ENCODE peak calls at places on chromosomes 13 and 19, in seven cellular contexts. V is tibial nerve; P is spleen; D is heart right ventricle; C is tibial artery; O is PC-3; F is CD4-positive, alpha-beta memory T cell. E is an unnamed sample.

GRCh38 chr19:10617409-10618121 is 7.8 kb upstream of the SLC44A2 start:
- DNase-seq in C (no peak), O (peak), D (no peak), P (no peak), F (no peak), V (no peak), E (peak)

GRCh38 chr13:98365291-98365690 is 188.2 kb upstream of the RNF113B start:
- DNase-seq in P (no peak), D (no peak), C (no peak), F (no peak), V (no peak), O (no peak), E (no peak)

GRCh38 chr19:7360393-7360984 is 11.8 kb downstream of the ARHGEF18 start:
- DNase-seq in C (no peak), F (no peak), D (no peak), V (no peak), P (no peak), O (no peak), E (no peak)

GRCh38 chr13:102555914-102556553 is 40.8 kb upstream of the TPP2 start:
- DNase-seq in P (no peak), D (no peak), V (no peak), O (peak), C (no peak), F (peak), E (no peak)

GRCh38 chr13:110114351-110114750 is 192.6 kb downstream of the COL4A1 start:
- DNase-seq in D (no peak), F (no peak), P (no peak), V (no peak), C (no peak), O (peak), E (no peak)

GRCh38 chr13:45327253-45327954 is 13.6 kb downstream of the TPT1 start:
- DNase-seq in D (no peak), O (peak), V (no peak), C (no peak), P (no peak), F (no peak), E (no peak)

GRCh38 chr19:42568006-42568405 is 26.7 kb downstream of the CEACAM8 start:
- DNase-seq in D (no peak), P (no peak), O (no peak), V (no peak), C (no peak), F (no peak), E (no peak)

GRCh38 chr13:32409561-32410440 is 18.1 kb downstream of the N4BP2L1 start:
- DNase-seq in V (peak), D (peak), O (no peak), P (no peak), C (peak), F (no peak), E (no peak)

GRCh38 chr13:38024431-38024830 is 154.9 kb upstream of the TRPC4 start:
- DNase-seq in D (no peak), P (no peak), F (no peak), V (no peak), C (no peak), O (no peak), E (no peak)

GRCh38 chr13:64855506-64855905 is 2374.6 kb downstream of the PCDH9 start:
- DNase-seq in P (no peak), V (no peak), C (no peak), F (no peak), D (no peak), O (no peak), E (no peak)

GRCh38 chr19:35995655-35995993 is 636 bp downstream of the SDHAF1 start:
- DNase-seq in V (no peak), C (peak), D (peak), F (no peak), P (peak), O (peak), E (no peak)

GRCh38 chr19:33350538-33351309 is 22.8 kb upstream of the CEBPG start:
- DNase-seq in D (no peak), P (no peak), F (no peak), C (peak), V (no peak), O (peak), E (no peak)

GRCh38 chr13:43180837-43181236 is 157.5 kb downstream of the DNAJC15 start:
- DNase-seq in V (no peak), P (peak), D (no peak), O (no peak), F (no peak), C (no peak), E (no peak)

GRCh38 chr13:63285426-63285825 is 1869.8 kb upstream of the PCDH20 start:
- DNase-seq in O (no peak), D (no peak), V (no peak), F (no peak), C (no peak), P (no peak), E (no peak)

GRCh38 chr19:16018106-16018755 is 58.1 kb upstream of the TPM4 start:
- DNase-seq in C (no peak), D (no peak), V (no peak), O (no peak), F (no peak), P (no peak), E (no peak)

GRCh38 chr19:28358604-28359003 is 854.3 kb downstream of the UQCRFS1 start:
- DNase-seq in P (no peak), F (no peak), D (no peak), C (no peak), V (no peak), O (no peak), E (no peak)

GRCh38 chr13:91346848-91347211 is 657 bp upstream of the MIR17HG start:
- DNase-seq in O (peak), F (peak), V (no peak), P (peak), D (no peak), C (no peak), E (no peak)

GRCh38 chr19:36013280-36014028 is 559 bp downstream of the ALKBH6 start:
- DNase-seq in F (no peak), O (no peak), C (no peak), V (no peak), P (no peak), D (no peak), E (no peak)

GRCh38 chr13:101018720-101019119 is 344.1 kb upstream of the TMTC4 start:
- DNase-seq in O (peak), C (no peak), F (no peak), V (no peak), P (no peak), D (no peak), E (peak)

GRCh38 chr19:42360787-42361544 is 29.1 kb downstream of the CNFN start:
- DNase-seq in C (no peak), V (no peak), D (no peak), F (no peak), P (no peak), O (no peak), E (no peak)

GRCh38 chr13:40315416-40316064 is 350.9 kb downstream of the FOXO1 start:
- DNase-seq in C (no peak), V (no peak), D (peak), P (peak), F (peak), O (no peak), E (no peak)

GRCh38 chr13:41905600-41906254 is 55.2 kb downstream of the VWA8 start:
- DNase-seq in P (no peak), F (peak), O (peak), C (no peak), V (no peak), D (no peak), E (no peak)

GRCh38 chr19:42113641-42114348 is 18.5 kb downstream of the POU2F2 start:
- DNase-seq in V (no peak), F (no peak), P (peak), O (peak), C (peak), D (no peak), E (peak)

GRCh38 chr13:33123066-33123940 is 107.1 kb downstream of the KL start:
- DNase-seq in O (no peak), C (peak), F (no peak), V (peak), P (no peak), D (no peak), E (no peak)

GRCh38 chr19:30449673-30450072 is 77.5 kb downstream of the ZNF536 start:
- DNase-seq in C (no peak), D (no peak), P (no peak), O (no peak), V (no peak), F (no peak), E (no peak)

GRCh38 chr19:10797078-10797477 is 38.9 kb downstream of the TMED1 start:
- DNase-seq in F (peak), C (no peak), V (no peak), O (no peak), P (no peak), D (no peak), E (no peak)

GRCh38 chr19:50025794-50026549 is at the start of gene ZNF473:
- DNase-seq in V (peak), F (peak), D (peak), C (peak), P (peak), O (peak), E (peak)

GRCh38 chr19:50024719-50025021 is 502 bp downstream of the VRK3 start:
- DNase-seq in C (no peak), V (no peak), D (no peak), P (no peak), F (no peak), O (no peak), E (no peak)

GRCh38 chr19:50025022-50025793 is at the start of gene VRK3:
- DNase-seq in P (peak), V (peak), F (peak), O (peak), C (peak), D (peak), E (peak)

GRCh38 chr19:50030225-50030624 is 4.4 kb downstream of the ZNF473 start:
- DNase-seq in O (no peak), P (no peak), C (no peak), V (no peak), D (no peak), F (no peak), E (no peak)

DNA sequence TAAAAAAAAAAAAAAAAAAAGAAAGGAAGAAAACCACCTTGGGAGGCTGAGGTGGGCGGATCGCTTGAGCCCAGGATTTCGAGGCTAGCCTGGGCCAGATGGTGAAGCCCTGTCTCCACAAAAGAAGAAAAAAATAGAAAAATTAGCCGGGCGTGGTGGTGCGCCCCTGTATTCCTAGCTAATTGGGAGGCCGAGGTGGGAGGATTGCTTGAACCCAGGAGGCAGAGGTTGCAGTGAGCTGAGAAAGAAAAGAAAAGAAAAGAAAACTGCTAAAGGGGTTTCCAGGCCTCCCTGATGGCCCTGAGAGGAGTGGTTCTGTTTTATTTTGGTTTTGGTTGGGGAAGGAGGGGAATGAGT is 723 bp downstream of the ZNF473 start:
- DNase-seq in V (no peak), F (no peak), D (no peak), O (no peak), C (no peak), P (no peak), E (no peak)
- H3K27ac ChIP-seq in V (no peak), F (peak), D (peak), O (no peak), C (peak), P (peak), E (no peak)

GRCh38 chr19:48896191-48896720 is 2.3 kb downstream of the TULP2 start:
- DNase-seq in F (no peak), D (peak), O (no peak), C (peak), V (peak), P (peak), E (no peak)
- H3K4me3 ChIP-seq in F (no peak), D (peak), O (no peak), C (peak), V (peak), P (peak), E (peak)

DNA sequence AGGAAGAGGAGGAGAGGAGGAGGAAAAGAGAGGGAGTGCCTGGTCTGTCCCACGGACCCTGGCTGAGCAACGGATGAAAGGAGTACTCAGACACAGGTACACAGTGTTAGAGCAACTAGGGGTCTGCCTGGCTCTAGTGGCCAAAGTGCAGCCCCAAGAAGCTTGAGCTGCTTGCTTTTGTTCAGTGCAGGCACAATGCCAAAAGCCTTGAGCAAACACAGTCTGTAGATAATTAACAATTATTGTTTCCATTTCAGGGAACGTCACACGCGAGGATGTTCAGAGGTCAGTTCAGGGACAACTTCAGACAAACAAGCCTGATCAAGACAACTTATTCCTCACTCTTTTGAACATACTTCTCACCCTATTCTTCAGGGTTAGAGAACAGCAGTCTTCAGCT is 32.2 kb upstream of the ZNF726 start:
- DNase-seq in O (no peak), C (no peak), V (no peak), D (no peak), P (no peak), F (no peak), E (no peak)
- H3K27ac ChIP-seq in O (no peak), C (no peak), V (no peak), D (no peak), P (no peak), F (no peak), E (no peak)

GRCh38 chr19:12833418-12833746 is 997 bp downstream of the RTBDN start:
- DNase-seq in D (no peak), O (no peak), F (no peak), V (no peak), C (no peak), P (no peak), E (no peak)
- H3K4me3 ChIP-seq in D (no peak), O (no peak), F (no peak), V (peak), C (no peak), P (peak), E (no peak)

GRCh38 chr13:71374471-71375041 is 492.4 kb downstream of the DACH1 start:
- DNase-seq in C (no peak), F (no peak), D (no peak), V (no peak), P (no peak), O (no peak), E (no peak)

DNA sequence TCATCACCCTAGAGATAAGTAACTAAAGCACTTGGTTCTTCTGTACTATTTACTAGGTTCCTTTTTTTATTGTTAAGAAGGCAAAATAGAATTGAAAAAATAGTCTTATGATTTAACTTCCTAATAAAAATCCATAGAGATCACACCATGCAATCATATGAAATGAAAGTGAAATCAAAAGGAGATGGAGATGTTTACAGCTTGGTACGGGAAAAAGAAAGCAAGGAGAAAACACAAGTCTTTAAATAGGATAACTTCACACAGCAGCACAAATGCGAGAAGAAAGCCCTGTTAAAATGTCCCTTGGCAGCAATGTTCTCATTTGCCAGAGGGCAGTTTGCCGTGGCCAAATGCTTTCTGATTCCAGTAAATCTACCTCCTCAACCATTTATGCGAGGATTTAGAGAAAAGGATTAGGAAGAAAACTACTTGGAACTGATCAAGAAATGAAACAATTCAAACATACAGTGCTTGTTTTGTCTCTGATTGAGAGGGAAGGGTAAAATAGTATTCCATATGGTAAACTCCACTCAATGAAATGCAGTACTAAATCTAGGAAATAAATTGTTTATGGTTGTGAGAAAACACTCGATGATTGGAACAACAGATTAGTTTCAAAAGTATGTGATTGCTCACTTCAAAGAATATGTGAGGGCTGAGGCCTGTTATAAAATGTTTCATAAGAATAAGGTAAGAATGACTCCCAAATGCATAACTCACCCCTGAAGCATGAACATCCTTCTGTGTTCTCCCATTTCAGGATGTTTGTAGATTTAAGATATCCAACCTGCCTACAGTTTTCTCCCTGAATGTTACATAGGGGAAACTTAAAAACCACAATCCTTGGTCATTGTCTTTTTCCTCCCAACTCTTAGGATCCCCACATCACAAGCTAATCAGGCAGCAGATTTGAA is 487.8 kb downstream of the DACH1 start:
- DNase-seq in V (no peak), O (peak), C (no peak), F (no peak), P (no peak), D (no peak), E (no peak)
- H3K27ac ChIP-seq in V (peak), O (no peak), C (no peak), F (no peak), P (peak), D (peak), E (no peak)

GRCh38 chr13:30796833-30797601 is 61.7 kb downstream of the ALOX5AP start:
- DNase-seq in D (no peak), P (no peak), V (no peak), C (no peak), O (peak), F (no peak), E (no peak)
- H3K4me3 ChIP-seq in D (no peak), P (no peak), V (no peak), C (peak), O (peak), F (no peak), E (no peak)

GRCh38 chr19:50204811-50205675 is 1.6 kb downstream of the MYH14 start:
- DNase-seq in C (no peak), O (peak), V (no peak), D (peak), P (no peak), F (no peak), E (no peak)
- H3K27ac ChIP-seq in C (no peak), O (peak), V (peak), D (peak), P (no peak), F (no peak), E (no peak)

DNA sequence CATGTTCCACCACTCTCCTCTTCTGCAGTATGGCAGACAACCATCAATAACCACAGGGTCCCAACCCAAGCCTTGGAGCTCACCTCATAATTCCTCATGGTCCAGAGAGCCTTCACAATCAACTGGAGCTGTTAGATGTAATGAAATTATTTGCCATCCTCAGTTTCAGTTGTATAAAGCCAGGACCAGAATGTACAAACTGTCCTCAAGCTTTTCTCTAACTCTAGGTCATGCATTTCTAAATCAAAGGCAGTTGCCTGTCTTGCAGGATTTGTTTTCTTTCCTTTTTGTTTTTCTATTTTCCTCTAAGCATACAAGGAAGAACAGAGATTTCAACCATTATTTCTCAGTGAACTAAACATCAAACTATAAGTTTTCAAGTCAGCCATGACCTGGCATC is 182.5 kb upstream of the SERP2 start:
- DNase-seq in O (no peak), C (no peak), F (no peak), V (no peak), D (no peak), P (no peak), E (no peak)
- H3K4me3 ChIP-seq in O (no peak), C (peak), F (no peak), V (no peak), D (no peak), P (no peak), E (no peak)

DNA sequence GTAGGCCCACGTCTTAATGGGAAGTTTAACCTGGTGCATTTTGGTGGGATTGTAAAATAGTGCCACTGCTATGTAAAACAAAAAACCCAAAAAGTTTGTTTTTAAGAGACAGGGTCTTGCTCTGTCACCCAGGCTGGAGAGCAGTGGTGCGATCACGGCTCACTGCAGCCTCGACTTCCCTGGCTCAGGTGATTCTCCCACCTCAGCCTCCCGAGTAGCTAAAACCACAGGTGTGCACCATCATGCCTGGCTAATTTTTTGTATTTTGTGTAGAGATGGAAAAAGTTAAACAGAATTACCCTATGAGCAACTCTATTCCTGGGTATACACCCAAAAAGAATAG is 820 bp upstream of the REXO1 start:
- DNase-seq in D (no peak), P (peak), F (no peak), C (no peak), O (no peak), V (no peak), E (no peak)
- H3K27ac ChIP-seq in D (no peak), P (peak), F (peak), C (no peak), O (no peak), V (peak), E (no peak)

DNA sequence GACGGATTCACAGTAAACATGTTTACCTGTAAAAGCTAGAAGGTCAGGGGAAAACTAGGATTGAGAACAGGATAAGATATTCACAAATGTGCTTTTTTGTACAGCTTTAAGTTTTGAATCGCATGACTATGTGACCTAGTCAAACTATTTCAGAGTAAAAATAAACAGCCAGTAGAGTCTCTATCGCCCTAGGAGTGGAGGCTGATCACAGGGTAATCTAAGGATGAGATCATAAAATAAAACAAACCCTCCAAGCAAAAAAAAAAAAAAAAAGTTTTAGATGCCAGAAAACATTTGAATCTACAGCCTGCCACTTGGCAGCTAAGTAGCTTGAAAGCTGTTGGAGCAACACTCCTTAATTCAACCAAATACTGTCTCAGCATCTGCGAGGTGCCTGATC is 26.8 kb downstream of the ZNF350 start:
- DNase-seq in P (no peak), F (no peak), D (no peak), C (no peak), V (no peak), O (no peak), E (no peak)
- H3K4me3 ChIP-seq in P (no peak), F (no peak), D (no peak), C (no peak), V (no peak), O (no peak), E (no peak)

E was measured in AG04450.